ENCODE peak calls at places on chromosome 13, in four cellular contexts. Z is stimulated activated CD4-positive, alpha-beta T cell treated with anti-CD3 and anti-CD28 coated beads, Interleukin-4, amount 100 ng/mL, for 24 hours; R is activated CD4-positive, alpha-beta T cell treated with anti-CD3 and anti-CD28 coated beads for 1 hour; U is progenitor cell of endocrine pancreas. N is an unnamed sample.

GRCh38 chr13:90084684-90085290 is 1262.7 kb upstream of the MIR17HG start:
- DNase-seq in R (no peak), U (no peak), Z (no peak), N (no peak)

GRCh38 chr13:32323912-32324311 is 8.6 kb downstream of the BRCA2 start:
- DNase-seq in Z (no peak), U (no peak), R (no peak), N (no peak)

GRCh38 chr13:28489536-28489935 is 5.4 kb downstream of the FLT1 start:
- DNase-seq in R (no peak), Z (no peak), U (no peak), N (no peak)

GRCh38 chr13:100528353-100528752 is 60.2 kb downstream of the GGACT start:
- DNase-seq in U (no peak), R (no peak), Z (no peak), N (no peak)

GRCh38 chr13:50829226-50829625 is 14.3 kb downstream of the DLEU7 start:
- DNase-seq in U (no peak), Z (no peak), R (no peak), N (no peak)

GRCh38 chr13:44364601-44365000 is 9.0 kb upstream of the SERP2 start:
- DNase-seq in R (no peak), Z (no peak), U (no peak), N (no peak)

GRCh38 chr13:24511019-24511823 is 1.4 kb downstream of the PARP4 start:
- DNase-seq in R (peak), Z (peak), U (no peak), N (peak)

GRCh38 chr13:59363950-59364349 is 799.8 kb downstream of the DIAPH3 start:
- DNase-seq in R (no peak), U (no peak), Z (no peak), N (no peak)

GRCh38 chr13:25988655-25989054 is 63.2 kb downstream of the SHISA2 start:
- DNase-seq in U (no peak), Z (no peak), R (no peak), N (no peak)

GRCh38 chr13:110107568-110108347 is 199.2 kb downstream of the COL4A1 start:
- DNase-seq in U (no peak), Z (no peak), R (no peak), N (peak)

GRCh38 chr13:55569082-55569481 is 1571.6 kb upstream of the PRR20A start:
- DNase-seq in R (no peak), U (no peak), Z (no peak), N (no peak)

GRCh38 chr13:101303512-101303911 is 112.8 kb downstream of the NALCN start:
- DNase-seq in U (no peak), R (no peak), Z (no peak), N (no peak)

GRCh38 chr13:30332516-30333165 is 25.3 kb upstream of the KATNAL1 start:
- DNase-seq in Z (no peak), R (no peak), U (no peak), N (no peak)

GRCh38 chr13:59545007-59545406 is 618.7 kb downstream of the DIAPH3 start:
- DNase-seq in R (no peak), U (no peak), Z (no peak), N (no peak)

GRCh38 chr13:78147905-78148304 is 229.3 kb upstream of the EDNRB start:
- DNase-seq in R (no peak), U (no peak), Z (no peak), N (no peak)

GRCh38 chr13:22240716-22241115 is 569.8 kb downstream of the FGF9 start:
- DNase-seq in Z (no peak), R (no peak), U (no peak), N (no peak)

GRCh38 chr13:99250977-99251825 is 7.0 kb downstream of the GPR18 start:
- DNase-seq in Z (no peak), U (no peak), R (no peak), N (no peak)

GRCh38 chr13:97600438-97601080 is 166.6 kb downstream of the RAP2A start:
- DNase-seq in R (no peak), U (no peak), Z (no peak), N (no peak)

GRCh38 chr13:98847780-98848179 is 95.3 kb upstream of the SLC15A1 start:
- DNase-seq in Z (no peak), R (no peak), U (no peak), N (no peak)

GRCh38 chr13:112810608-112811007 is 120.8 kb downstream of the ATP11A start:
- DNase-seq in U (no peak), R (no peak), Z (no peak), N (no peak)

GRCh38 chr13:101018720-101019119 is 344.1 kb upstream of the TMTC4 start:
- DNase-seq in U (no peak), Z (no peak), R (no peak), N (no peak)

GRCh38 chr13:95921485-95921884 is 131.7 kb downstream of the UGGT2 start:
- DNase-seq in Z (no peak), R (no peak), U (no peak), N (no peak)

GRCh38 chr13:95180513-95181245 is 120.6 kb downstream of the ABCC4 start:
- DNase-seq in U (no peak), R (no peak), Z (no peak), N (no peak)

GRCh38 chr13:102881819-102882686 is 36.2 kb downstream of the ERCC5 start:
- DNase-seq in Z (no peak), R (no peak), U (no peak), N (no peak)

GRCh38 chr13:75704194-75704941 is 68.2 kb downstream of the LMO7 start:
- DNase-seq in R (no peak), Z (no peak), U (no peak), N (no peak)

GRCh38 chr13:74103196-74103595 is 31.0 kb downstream of the KLF12 start:
- DNase-seq in Z (no peak), U (no peak), R (no peak), N (no peak)

GRCh38 chr13:29975287-29975686 is 124.9 kb upstream of the UBL3 start:
- DNase-seq in Z (no peak), R (no peak), U (no peak), N (no peak)

GRCh38 chr13:27359203-27359821 is 65.1 kb upstream of the GTF3A start:
- DNase-seq in U (peak), R (peak), Z (peak), N (peak)

GRCh38 chr13:26456578-26457119 is 100.8 kb upstream of the WASF3 start:
- DNase-seq in U (no peak), R (no peak), Z (no peak), N (no peak)

GRCh38 chr13:53854321-53854720 is 825.7 kb downstream of the OLFM4 start:
- DNase-seq in Z (no peak), U (no peak), R (no peak), N (no peak)

GRCh38 chr13:95267662-95268369 is 33.4 kb downstream of the ABCC4 start:
- DNase-seq in R (no peak), U (no peak), Z (no peak), N (no peak)

GRCh38 chr13:73303858-73304257 is 245.1 kb downstream of the KLF5 start:
- DNase-seq in Z (peak), R (no peak), U (no peak), N (no peak)

GRCh38 chr13:43364210-43365041 is 341.0 kb downstream of the DNAJC15 start:
- DNase-seq in Z (no peak), R (no peak), U (no peak), N (no peak)

GRCh38 chr13:113471844-113472243 is 18.6 kb upstream of the ADPRHL1 start:
- DNase-seq in R (no peak), Z (no peak), U (no peak), N (no peak)

N was measured in activated CD8-positive, alpha-beta T cell treated with anti-CD3 and anti-CD28 coated beads, Interleukin-2, amount 10 ng/mL, durations not matched to agents 7 days and 5 days.